ENCODE peak calls at places on chromosome 1, in four cellular contexts. One of them, this sample, is unnamed.

GRCh38 chr1:202505356-202505755 is 156.9 kb downstream of the PPP1R12B start:
- DNase-seq in GM20000: no peak
- DNase-seq in M059J: peak
- DNase-seq in astrocyte of the spinal cord: peak
- DNase-seq in this sample: no peak

GRCh38 chr1:19315378-19316206 is 3.5 kb downstream of the SLC66A1 start:
- DNase-seq in GM20000: peak
- DNase-seq in M059J: peak
- DNase-seq in astrocyte of the spinal cord: no peak
- DNase-seq in this sample: peak

GRCh38 chr1:53949651-53950050 is 3.5 kb downstream of the LRRC42 start:
- DNase-seq in GM20000: no peak
- DNase-seq in M059J: no peak
- DNase-seq in astrocyte of the spinal cord: no peak
- DNase-seq in this sample: no peak

GRCh38 chr1:94871031-94871430 is 50.9 kb downstream of the SLC44A3 start:
- DNase-seq in GM20000: no peak
- DNase-seq in M059J: peak
- DNase-seq in astrocyte of the spinal cord: peak
- DNase-seq in this sample: no peak

GRCh38 chr1:159928491-159929050 is 3.3 kb upstream of the TAGLN2 start:
- DNase-seq in GM20000: no peak
- DNase-seq in M059J: no peak
- DNase-seq in astrocyte of the spinal cord: no peak
- DNase-seq in this sample: no peak

GRCh38 chr1:153670859-153671622 is at the start of gene ILF2:
- DNase-seq in GM20000: peak
- DNase-seq in M059J: peak
- DNase-seq in astrocyte of the spinal cord: peak
- DNase-seq in this sample: peak

GRCh38 chr1:17700981-17701870 is 53.9 kb upstream of the ACTL8 start:
- DNase-seq in GM20000: no peak
- DNase-seq in M059J: no peak
- DNase-seq in astrocyte of the spinal cord: no peak
- DNase-seq in this sample: no peak

GRCh38 chr1:168688679-168689657 is 40.0 kb downstream of the DPT start:
- DNase-seq in GM20000: no peak
- DNase-seq in M059J: peak
- DNase-seq in astrocyte of the spinal cord: no peak
- DNase-seq in this sample: no peak

GRCh38 chr1:160681067-160681890 is 30.3 kb downstream of the CD48 start:
- DNase-seq in GM20000: peak
- DNase-seq in M059J: peak
- DNase-seq in astrocyte of the spinal cord: peak
- DNase-seq in this sample: no peak